ENCODE peak calls at places on chromosomes 6 and 20, in six cellular contexts. One of them, this sample, is unnamed. For H3K4me1, the result is how much of the 10 kb centered on the place peaks cover.

GRCh38 chr20:6305536-6305935 is 182.7 kb upstream of the FERMT1 start:
- DNase-seq in HepG2: no peak
- DNase-seq in A549: no peak
- DNase-seq in uterus: no peak
- DNase-seq in body of pancreas: no peak
- DNase-seq in stomach: no peak
- DNase-seq in this sample: no peak

GRCh38 chr20:30811896-30812671 is 445.4 kb upstream of the DEFB115 start:
- DNase-seq in body of pancreas: no peak
- DNase-seq in HepG2: no peak
- DNase-seq in A549: no peak
- DNase-seq in stomach: no peak
- DNase-seq in uterus: no peak
- DNase-seq in this sample: no peak

GRCh38 chr20:17557675-17558006 is 12.2 kb upstream of the DSTN start:
- DNase-seq in A549: peak
- DNase-seq in body of pancreas: peak
- DNase-seq in uterus: no peak
- DNase-seq in stomach: peak
- DNase-seq in HepG2: peak
- DNase-seq in this sample: peak

GRCh38 chr20:2131366-2131765 is 29.7 kb downstream of the STK35 start:
- DNase-seq in body of pancreas: no peak
- DNase-seq in HepG2: no peak
- DNase-seq in A549: no peak
- DNase-seq in stomach: no peak
- DNase-seq in uterus: no peak
- DNase-seq in this sample: no peak

GRCh38 chr6:38443341-38443740 is 196.4 kb downstream of the BTBD9 start:
- DNase-seq in HepG2: no peak
- DNase-seq in uterus: no peak
- DNase-seq in A549: no peak
- DNase-seq in stomach: no peak
- DNase-seq in body of pancreas: no peak
- DNase-seq in this sample: no peak

GRCh38 chr6:12886961-12887775 is 170.6 kb downstream of the PHACTR1 start:
- DNase-seq in uterus: no peak
- DNase-seq in A549: no peak
- DNase-seq in HepG2: no peak
- DNase-seq in stomach: no peak
- DNase-seq in body of pancreas: no peak
- DNase-seq in this sample: peak

GRCh38 chr6:133673056-133673455 is 215.9 kb upstream of the TCF21 start:
- DNase-seq in A549: no peak
- DNase-seq in stomach: no peak
- DNase-seq in HepG2: no peak
- DNase-seq in body of pancreas: no peak
- DNase-seq in uterus: no peak
- DNase-seq in this sample: no peak

GRCh38 chr6:138971601-138972000 is 16.5 kb downstream of the REPS1 start:
- DNase-seq in uterus: no peak
- DNase-seq in body of pancreas: no peak
- DNase-seq in HepG2: no peak
- DNase-seq in stomach: no peak
- DNase-seq in A549: no peak
- DNase-seq in this sample: no peak

GRCh38 chr6:12078014-12078413 is 65.9 kb downstream of the HIVEP1 start:
- DNase-seq in uterus: no peak
- DNase-seq in body of pancreas: no peak
- DNase-seq in A549: no peak
- DNase-seq in HepG2: no peak
- DNase-seq in stomach: no peak
- DNase-seq in this sample: no peak

GRCh38 chr6:13375360-13375878 is 47.1 kb upstream of the TBC1D7 start:
- DNase-seq in uterus: no peak
- DNase-seq in HepG2: no peak
- DNase-seq in stomach: no peak
- DNase-seq in body of pancreas: no peak
- DNase-seq in A549: no peak
- DNase-seq in this sample: no peak

GRCh38 chr6:89281779-89282246 is 33.3 kb downstream of the GABRR2 start:
- DNase-seq in body of pancreas: no peak
- DNase-seq in uterus: no peak
- DNase-seq in A549: peak
- DNase-seq in HepG2: peak
- DNase-seq in stomach: peak
- DNase-seq in this sample: peak

GRCh38 chr20:36624925-36625324 is 19.3 kb downstream of the RAB5IF start:
- DNase-seq in body of pancreas: no peak
- DNase-seq in HepG2: no peak
- DNase-seq in uterus: no peak
- DNase-seq in stomach: no peak
- DNase-seq in A549: no peak
- DNase-seq in this sample: no peak

GRCh38 chr6:44304282-44305199 is 8.6 kb downstream of the AARS2 start:
- DNase-seq in uterus: no peak
- DNase-seq in HepG2: peak
- DNase-seq in stomach: no peak
- DNase-seq in body of pancreas: no peak
- DNase-seq in A549: peak
- DNase-seq in this sample: no peak

GRCh38 chr6:132490478-132491204 is 22.3 kb downstream of the STX7 start:
- DNase-seq in stomach: no peak
- DNase-seq in uterus: no peak
- DNase-seq in A549: no peak
- DNase-seq in HepG2: no peak
- DNase-seq in body of pancreas: no peak
- DNase-seq in this sample: no peak

GRCh38 chr20:57663681-57664451 is 43.6 kb upstream of the ZBP1 start:
- DNase-seq in uterus: peak
- DNase-seq in A549: no peak
- DNase-seq in stomach: no peak
- DNase-seq in HepG2: no peak
- DNase-seq in body of pancreas: peak
- DNase-seq in this sample: no peak

GRCh38 chr6:144064831-144065668 is 30.3 kb downstream of the SF3B5 start:
- DNase-seq in HepG2: no peak
- DNase-seq in uterus: no peak
- DNase-seq in stomach: no peak
- DNase-seq in A549: no peak
- DNase-seq in body of pancreas: peak
- DNase-seq in this sample: no peak

GRCh38 chr6:5059036-5059896 is 25.9 kb upstream of the PPP1R3G start:
- DNase-seq in uterus: no peak
- DNase-seq in HepG2: peak
- DNase-seq in body of pancreas: no peak
- DNase-seq in A549: no peak
- DNase-seq in stomach: no peak
- DNase-seq in this sample: no peak

GRCh38 chr6:110255356-110255755 is 75.1 kb downstream of the CDC40 start:
- DNase-seq in body of pancreas: peak
- DNase-seq in HepG2: no peak
- DNase-seq in A549: peak
- DNase-seq in uterus: no peak
- DNase-seq in stomach: no peak
- DNase-seq in this sample: peak

GRCh38 chr20:50121858-50122271 is 8.9 kb upstream of the UBE2V1 start:
- DNase-seq in stomach: no peak
- DNase-seq in A549: peak
- DNase-seq in body of pancreas: no peak
- DNase-seq in uterus: no peak
- DNase-seq in HepG2: no peak
- DNase-seq in this sample: peak

GRCh38 chr6:23654745-23655144 is 471.3 kb upstream of the NRSN1 start:
- DNase-seq in A549: no peak
- DNase-seq in uterus: no peak
- DNase-seq in stomach: no peak
- DNase-seq in body of pancreas: no peak
- DNase-seq in HepG2: peak
- DNase-seq in this sample: no peak

GRCh38 chr20:24046905-24047304 is 58.3 kb upstream of the GGTLC1 start:
- DNase-seq in HepG2: no peak
- DNase-seq in A549: no peak
- DNase-seq in uterus: no peak
- DNase-seq in body of pancreas: no peak
- DNase-seq in stomach: no peak
- DNase-seq in this sample: no peak

GRCh38 chr6:108675226-108676160 is 114.8 kb downstream of the FOXO3 start:
- DNase-seq in uterus: no peak
- DNase-seq in stomach: peak
- DNase-seq in body of pancreas: no peak
- DNase-seq in HepG2: no peak
- DNase-seq in A549: no peak
- DNase-seq in this sample: no peak

GRCh38 chr6:108671175-108671574 is 110.5 kb downstream of the FOXO3 start:
- DNase-seq in A549: no peak
- DNase-seq in stomach: no peak
- DNase-seq in body of pancreas: no peak
- DNase-seq in HepG2: no peak
- DNase-seq in uterus: no peak
- DNase-seq in this sample: no peak

GRCh38 chr6:108673602-108674001 is 112.9 kb downstream of the FOXO3 start:
- DNase-seq in A549: peak
- DNase-seq in body of pancreas: no peak
- DNase-seq in uterus: no peak
- DNase-seq in stomach: peak
- DNase-seq in HepG2: peak
- DNase-seq in this sample: no peak

GRCh38 chr6:108671790-108672189 is 111.1 kb downstream of the FOXO3 start:
- DNase-seq in stomach: no peak
- DNase-seq in HepG2: no peak
- DNase-seq in A549: no peak
- DNase-seq in uterus: no peak
- DNase-seq in body of pancreas: no peak
- DNase-seq in this sample: no peak

GRCh38 chr6:108673153-108673552 is 112.4 kb downstream of the FOXO3 start:
- DNase-seq in body of pancreas: no peak
- DNase-seq in A549: no peak
- DNase-seq in stomach: no peak
- DNase-seq in uterus: no peak
- DNase-seq in HepG2: no peak
- DNase-seq in this sample: no peak
- H3K4me1 ChIP-seq in body of pancreas: half or more
- H3K4me1 ChIP-seq in A549: under half
- H3K4me1 ChIP-seq in stomach: half or more
- H3K4me1 ChIP-seq in uterus: under half
- H3K4me1 ChIP-seq in HepG2: under half
- H3K4me1 ChIP-seq in this sample: half or more

DNA sequence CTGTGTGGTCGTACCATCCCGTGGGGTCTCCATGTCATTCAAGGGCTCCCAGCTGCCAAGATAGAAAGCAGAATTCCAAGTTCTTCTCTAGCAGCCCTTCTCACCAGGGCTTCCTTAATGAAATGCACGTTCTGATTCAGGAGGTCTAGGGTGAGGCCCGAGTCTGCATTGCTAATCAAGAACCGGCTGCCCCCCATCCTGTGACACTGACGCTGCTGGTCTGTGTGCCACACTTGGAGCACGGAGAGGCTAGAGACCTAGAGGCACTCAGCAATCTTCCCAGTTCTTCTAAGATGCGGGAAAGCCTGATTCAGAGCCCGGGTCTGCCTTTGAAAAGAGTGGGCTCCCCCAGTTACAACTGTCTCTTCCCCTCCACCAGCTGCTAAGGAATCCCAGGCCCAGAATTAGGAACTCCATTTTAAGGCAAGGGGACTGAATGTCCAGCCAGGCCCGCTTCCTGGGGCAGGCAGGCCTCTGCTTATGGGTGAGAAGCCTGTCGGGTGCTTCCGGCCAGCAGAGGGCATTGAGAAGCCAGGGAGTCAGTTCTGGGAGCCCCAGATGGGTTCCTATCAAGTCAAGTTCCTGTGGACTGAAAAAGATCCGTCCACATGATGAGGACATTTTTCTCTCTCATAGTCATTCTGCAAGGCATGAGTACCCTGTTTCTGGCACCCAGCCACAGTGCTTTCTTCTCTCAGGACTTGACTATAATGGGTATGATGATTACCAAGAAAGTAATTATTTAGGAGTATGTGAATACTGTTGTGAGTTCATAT is 69.8 kb upstream of the RIN2 start:
- DNase-seq in body of pancreas: peak
- DNase-seq in HepG2: peak
- DNase-seq in uterus: peak
- DNase-seq in stomach: peak
- DNase-seq in A549: peak
- DNase-seq in this sample: peak
- TF ChIP-seq CTCF in body of pancreas: peak
- TF ChIP-seq CTCF in HepG2: peak
- TF ChIP-seq CTCF in uterus: peak
- TF ChIP-seq CTCF in stomach: peak
- TF ChIP-seq CTCF in A549: peak
- TF ChIP-seq CTCF in this sample: peak

GRCh38 chr6:7697432-7697819 is 28.5 kb upstream of the BMP6 start:
- DNase-seq in A549: no peak
- DNase-seq in uterus: no peak
- DNase-seq in HepG2: no peak
- DNase-seq in stomach: no peak
- DNase-seq in body of pancreas: no peak
- DNase-seq in this sample: no peak
- TF ChIP-seq POLR2A in A549: no peak
- TF ChIP-seq POLR2A in uterus: no peak
- TF ChIP-seq POLR2A in HepG2: no peak
- TF ChIP-seq POLR2A in stomach: no peak
- TF ChIP-seq POLR2A in body of pancreas: no peak
- TF ChIP-seq POLR2A in this sample: no peak

GRCh38 chr6:163159110-163159509 is 255.4 kb upstream of the QKI start:
- DNase-seq in A549: no peak
- DNase-seq in body of pancreas: no peak
- DNase-seq in stomach: no peak
- DNase-seq in uterus: no peak
- DNase-seq in HepG2: no peak
- DNase-seq in this sample: no peak

GRCh38 chr6:163162007-163162873 is 252.3 kb upstream of the QKI start:
- DNase-seq in uterus: no peak
- DNase-seq in A549: no peak
- DNase-seq in HepG2: no peak
- DNase-seq in stomach: no peak
- DNase-seq in body of pancreas: no peak
- DNase-seq in this sample: no peak

GRCh38 chr6:163164175-163164900 is 250.2 kb upstream of the QKI start:
- DNase-seq in body of pancreas: no peak
- DNase-seq in stomach: no peak
- DNase-seq in A549: no peak
- DNase-seq in HepG2: no peak
- DNase-seq in uterus: no peak
- DNase-seq in this sample: no peak

GRCh38 chr6:163162874-163163213 is 251.7 kb upstream of the QKI start:
- DNase-seq in uterus: no peak
- DNase-seq in stomach: no peak
- DNase-seq in A549: no peak
- DNase-seq in HepG2: no peak
- DNase-seq in body of pancreas: no peak
- DNase-seq in this sample: no peak

DNA sequence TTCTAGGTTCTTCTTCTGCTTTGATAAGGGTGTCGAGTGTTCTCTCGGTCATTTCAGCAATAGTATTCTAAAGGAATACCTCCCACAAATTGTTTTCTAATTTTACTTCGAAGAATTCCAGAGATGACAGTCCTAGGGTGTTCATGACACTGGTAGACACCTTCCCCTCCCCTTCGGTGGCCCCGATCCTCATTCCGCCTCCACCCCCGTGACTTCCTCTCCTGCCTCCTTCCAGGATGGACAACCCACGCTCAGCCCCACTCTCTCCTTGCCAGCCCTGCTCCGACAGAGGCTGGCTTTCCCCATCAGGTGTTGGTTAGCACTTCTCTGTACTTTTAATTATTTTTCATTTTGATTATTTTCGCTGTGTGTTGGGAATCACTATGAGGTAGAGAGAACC is 254.8 kb upstream of the QKI start:
- DNase-seq in A549: no peak
- DNase-seq in body of pancreas: no peak
- DNase-seq in stomach: no peak
- DNase-seq in HepG2: no peak
- DNase-seq in uterus: no peak
- DNase-seq in this sample: no peak
- H3K4me1 ChIP-seq in A549: under half
- H3K4me1 ChIP-seq in body of pancreas: under half
- H3K4me1 ChIP-seq in stomach: under half
- H3K4me1 ChIP-seq in HepG2: under half
- H3K4me1 ChIP-seq in uterus: under half
- H3K4me1 ChIP-seq in this sample: under half